ENCODE peak calls at places on chromosomes 2 and 18, in six cellular contexts. L is dorsolateral prefrontal cortex, D is ELR, C is mucosa of gallbladder, F is WERI-Rb-1, K is left cardiac atrium. U is an unnamed sample.

GRCh38 chr2:27496357-27497287 is at the start of gene GCKR:
- DNase-seq in D (peak; percentile 19), K (peak; percentile 38), C (peak; percentile 35), L (no peak), F (no peak), U (peak; percentile 74)

GRCh38 chr2:46977899-46978298 is 62.3 kb upstream of the MCFD2 start:
- DNase-seq in L (no peak), K (no peak), D (no peak), C (no peak), F (no peak), U (peak; percentile 66)

GRCh38 chr18:22551536-22552151 is 133.9 kb upstream of the CTAGE1 start:
- DNase-seq in K (no peak), L (no peak), C (no peak), F (no peak), D (peak; percentile 92), U (peak; percentile 33)

GRCh38 chr2:119022678-119023077 is 80.7 kb downstream of the MARCO start:
- DNase-seq in L (no peak), K (no peak), F (no peak), C (no peak), D (no peak), U (no peak)

GRCh38 chr2:212994976-212995375 is 156.4 kb downstream of the IKZF2 start:
- DNase-seq in F (no peak), D (peak; percentile 40), C (no peak), L (no peak), K (no peak), U (no peak)

GRCh38 chr2:165371356-165371755 is 98.1 kb upstream of the CSRNP3 start:
- DNase-seq in L (no peak), K (no peak), D (no peak), C (no peak), F (no peak), U (no peak)

GRCh38 chr2:133885847-133886246 is 317.6 kb upstream of the NCKAP5 start:
- DNase-seq in F (peak; percentile 11), C (peak; percentile 16), K (no peak), L (no peak), D (peak; percentile 74), U (no peak)

GRCh38 chr2:113977660-113978523 is 88.0 kb downstream of the ACTR3 start:
- DNase-seq in C (peak; percentile 40), K (no peak), F (peak; percentile 37), L (no peak), D (peak; percentile 45), U (peak; percentile 60)

GRCh38 chr2:236794074-236794473 is 224.4 kb downstream of the ACKR3 start:
- DNase-seq in D (no peak), K (no peak), F (no peak), L (no peak), C (no peak), U (no peak)

GRCh38 chr2:135925571-135925970 is 49.3 kb upstream of the MCM6 start:
- DNase-seq in D (no peak), L (no peak), K (no peak), C (no peak), F (no peak), U (no peak)

GRCh38 chr2:149466635-149467034 is 120.9 kb downstream of the MMADHC start:
- DNase-seq in F (no peak), K (no peak), D (no peak), L (no peak), C (no peak), U (no peak)

GRCh38 chr2:127599211-127599610 is 46.7 kb upstream of the GPR17 start:
- DNase-seq in L (no peak), K (no peak), F (no peak), D (peak; percentile 76), C (no peak), U (no peak)

GRCh38 chr2:28751956-28752607 is 452 bp downstream of the PPP1CB start:
- DNase-seq in K (peak; percentile 40), F (peak; percentile 34), L (peak; percentile 31), D (peak; percentile 38), C (peak; percentile 34), U (no peak)

GRCh38 chr18:32775628-32776027 is 2.8 kb upstream of the KLHL14 start:
- DNase-seq in C (no peak), L (no peak), D (no peak), F (no peak), K (no peak), U (no peak)

GRCh38 chr2:16613475-16613874 is 52.2 kb downstream of the CYRIA start:
- DNase-seq in L (no peak), D (peak; percentile 14), C (no peak), F (no peak), K (no peak), U (no peak)

GRCh38 chr18:76720683-76721082 is 101.7 kb upstream of the ZNF236 start:
- DNase-seq in C (no peak), K (no peak), F (no peak), D (no peak), L (no peak), U (no peak)

GRCh38 chr18:8450013-8450412 is 159.2 kb upstream of the RAB12 start:
- DNase-seq in D (peak; percentile 48), C (no peak), L (no peak), F (peak; percentile 20), K (no peak), U (no peak)

GRCh38 chr2:112836695-112837117 is at the start of gene IL1B:
- DNase-seq in C (no peak), F (no peak), K (no peak), L (no peak), D (peak; percentile 98), U (no peak)

GRCh38 chr2:121239969-121240368 is 45.0 kb downstream of the TFCP2L1 start:
- DNase-seq in F (no peak), D (no peak), L (no peak), C (no peak), K (no peak), U (no peak)

GRCh38 chr18:45050712-45051639 is 370.3 kb downstream of the SETBP1 start:
- DNase-seq in F (no peak), K (no peak), D (peak; percentile 66), L (no peak), C (no peak), U (no peak)

GRCh38 chr2:6506311-6507258 is 359.1 kb downstream of the CMPK2 start:
- DNase-seq in L (no peak), K (no peak), C (no peak), F (no peak), D (peak; percentile 61), U (no peak)

GRCh38 chr2:127083819-127084503 is 23.0 kb downstream of the BIN1 start:
- DNase-seq in K (peak; percentile 79), C (peak; percentile 84), D (peak; percentile 74), F (no peak), L (peak; percentile 91), U (peak; percentile 55)

GRCh38 chr18:10977042-10977441 is 172.3 kb downstream of the PIEZO2 start:
- DNase-seq in D (no peak), K (no peak), L (no peak), C (no peak), F (no peak), U (no peak)

U was measured in body of pancreas.